ENCODE peak calls at places on chromosomes 13 and 19, in seven cellular contexts. One of them, this sample, is unnamed. For H3K4me1, the result is how much of the 10 kb centered on the place peaks cover.

GRCh38 chr19:54684537-54684936 is 21.8 kb downstream of the LILRB4 start:
- DNase-seq in lower lobe of right lung: no peak
- DNase-seq in GM23338: peak
- DNase-seq in ovary: no peak
- DNase-seq in thyroid gland: no peak
- DNase-seq in PC-3: peak
- DNase-seq in IMR-90: no peak
- DNase-seq in this sample: no peak

GRCh38 chr19:4694211-4694987 is 24.3 kb upstream of the MYDGF start:
- DNase-seq in GM23338: no peak
- DNase-seq in PC-3: peak
- DNase-seq in lower lobe of right lung: no peak
- DNase-seq in ovary: no peak
- DNase-seq in thyroid gland: peak
- DNase-seq in IMR-90: peak
- DNase-seq in this sample: peak

GRCh38 chr13:75226755-75227435 is 255.1 kb downstream of the TBC1D4 start:
- DNase-seq in thyroid gland: peak
- DNase-seq in GM23338: no peak
- DNase-seq in PC-3: peak
- DNase-seq in IMR-90: peak
- DNase-seq in ovary: no peak
- DNase-seq in lower lobe of right lung: no peak
- DNase-seq in this sample: peak

GRCh38 chr19:45442408-45442926 is 18.8 kb upstream of the ERCC1 start:
- DNase-seq in ovary: no peak
- DNase-seq in GM23338: no peak
- DNase-seq in thyroid gland: no peak
- DNase-seq in lower lobe of right lung: no peak
- DNase-seq in PC-3: no peak
- DNase-seq in IMR-90: no peak
- DNase-seq in this sample: no peak

GRCh38 chr19:15264061-15264932 is 32.0 kb upstream of the EPHX3 start:
- DNase-seq in IMR-90: peak
- DNase-seq in PC-3: peak
- DNase-seq in lower lobe of right lung: peak
- DNase-seq in thyroid gland: peak
- DNase-seq in GM23338: peak
- DNase-seq in ovary: peak
- DNase-seq in this sample: peak

GRCh38 chr19:7391218-7391670 is 42.5 kb downstream of the ARHGEF18 start:
- DNase-seq in IMR-90: peak
- DNase-seq in GM23338: no peak
- DNase-seq in lower lobe of right lung: no peak
- DNase-seq in ovary: no peak
- DNase-seq in PC-3: peak
- DNase-seq in thyroid gland: no peak
- DNase-seq in this sample: peak

GRCh38 chr13:48976677-48977625 is 1.2 kb downstream of the FNDC3A start:
- DNase-seq in lower lobe of right lung: no peak
- DNase-seq in GM23338: no peak
- DNase-seq in IMR-90: no peak
- DNase-seq in ovary: no peak
- DNase-seq in PC-3: peak
- DNase-seq in thyroid gland: peak
- DNase-seq in this sample: peak

GRCh38 chr19:46478356-46478986 is 7.1 kb upstream of the PNMA8A start:
- DNase-seq in lower lobe of right lung: no peak
- DNase-seq in GM23338: peak
- DNase-seq in PC-3: no peak
- DNase-seq in IMR-90: peak
- DNase-seq in thyroid gland: no peak
- DNase-seq in ovary: no peak
- DNase-seq in this sample: peak

GRCh38 chr13:22812793-22813192 is 368.0 kb upstream of the SGCG start:
- DNase-seq in GM23338: no peak
- DNase-seq in thyroid gland: peak
- DNase-seq in PC-3: no peak
- DNase-seq in IMR-90: no peak
- DNase-seq in ovary: no peak
- DNase-seq in lower lobe of right lung: no peak
- DNase-seq in this sample: no peak

GRCh38 chr13:99028890-99029289 is 51.0 kb upstream of the DOCK9 start:
- DNase-seq in thyroid gland: no peak
- DNase-seq in PC-3: no peak
- DNase-seq in lower lobe of right lung: no peak
- DNase-seq in ovary: no peak
- DNase-seq in IMR-90: no peak
- DNase-seq in GM23338: peak
- DNase-seq in this sample: no peak

GRCh38 chr19:14416743-14417214 is 2.4 kb downstream of the DDX39A start:
- DNase-seq in PC-3: no peak
- DNase-seq in lower lobe of right lung: no peak
- DNase-seq in IMR-90: no peak
- DNase-seq in thyroid gland: no peak
- DNase-seq in ovary: no peak
- DNase-seq in GM23338: no peak
- DNase-seq in this sample: no peak

GRCh38 chr13:36807616-36808015 is 11.4 kb upstream of the RFXAP start:
- DNase-seq in ovary: no peak
- DNase-seq in lower lobe of right lung: no peak
- DNase-seq in IMR-90: no peak
- DNase-seq in GM23338: no peak
- DNase-seq in PC-3: peak
- DNase-seq in thyroid gland: no peak
- DNase-seq in this sample: no peak

GRCh38 chr13:90594694-90595093 is 752.8 kb upstream of the MIR17HG start:
- DNase-seq in lower lobe of right lung: no peak
- DNase-seq in GM23338: no peak
- DNase-seq in IMR-90: peak
- DNase-seq in ovary: no peak
- DNase-seq in thyroid gland: no peak
- DNase-seq in PC-3: peak
- DNase-seq in this sample: peak

GRCh38 chr19:3387645-3388589 is 21.5 kb downstream of the NFIC start:
- DNase-seq in lower lobe of right lung: peak
- DNase-seq in thyroid gland: peak
- DNase-seq in ovary: peak
- DNase-seq in PC-3: no peak
- DNase-seq in GM23338: no peak
- DNase-seq in IMR-90: peak
- DNase-seq in this sample: peak

GRCh38 chr13:102902789-102903347 is 57.0 kb downstream of the ERCC5 start:
- DNase-seq in lower lobe of right lung: no peak
- DNase-seq in IMR-90: no peak
- DNase-seq in GM23338: peak
- DNase-seq in ovary: no peak
- DNase-seq in thyroid gland: no peak
- DNase-seq in PC-3: no peak
- DNase-seq in this sample: no peak

GRCh38 chr19:20558011-20558410 is 7.6 kb downstream of the ZNF737 start:
- DNase-seq in ovary: no peak
- DNase-seq in PC-3: no peak
- DNase-seq in lower lobe of right lung: no peak
- DNase-seq in IMR-90: no peak
- DNase-seq in GM23338: peak
- DNase-seq in thyroid gland: peak
- DNase-seq in this sample: no peak

GRCh38 chr19:3518669-3519068 is 12.6 kb downstream of the FZR1 start:
- DNase-seq in PC-3: no peak
- DNase-seq in GM23338: no peak
- DNase-seq in thyroid gland: no peak
- DNase-seq in ovary: no peak
- DNase-seq in lower lobe of right lung: no peak
- DNase-seq in IMR-90: no peak
- DNase-seq in this sample: no peak

GRCh38 chr19:35869327-35870123 is 1.2 kb downstream of the APLP1 start:
- DNase-seq in PC-3: peak
- DNase-seq in lower lobe of right lung: peak
- DNase-seq in ovary: peak
- DNase-seq in IMR-90: peak
- DNase-seq in GM23338: peak
- DNase-seq in thyroid gland: peak
- DNase-seq in this sample: peak

GRCh38 chr13:69418319-69418718 is 689.3 kb upstream of the ATXN8OS start:
- DNase-seq in GM23338: peak
- DNase-seq in IMR-90: no peak
- DNase-seq in ovary: no peak
- DNase-seq in PC-3: no peak
- DNase-seq in lower lobe of right lung: no peak
- DNase-seq in thyroid gland: no peak
- DNase-seq in this sample: no peak

GRCh38 chr13:27055501-27055900 is 116.1 kb downstream of the USP12 start:
- DNase-seq in thyroid gland: no peak
- DNase-seq in ovary: no peak
- DNase-seq in GM23338: no peak
- DNase-seq in IMR-90: no peak
- DNase-seq in PC-3: no peak
- DNase-seq in lower lobe of right lung: no peak
- DNase-seq in this sample: no peak

GRCh38 chr13:93967286-93967685 is 512.2 kb downstream of the DCT start:
- DNase-seq in thyroid gland: no peak
- DNase-seq in lower lobe of right lung: no peak
- DNase-seq in IMR-90: no peak
- DNase-seq in GM23338: no peak
- DNase-seq in ovary: no peak
- DNase-seq in PC-3: no peak
- DNase-seq in this sample: no peak

GRCh38 chr13:111210082-111210481 is 95.0 kb downstream of the ARHGEF7 start:
- DNase-seq in ovary: no peak
- DNase-seq in lower lobe of right lung: no peak
- DNase-seq in PC-3: no peak
- DNase-seq in thyroid gland: no peak
- DNase-seq in GM23338: no peak
- DNase-seq in IMR-90: no peak
- DNase-seq in this sample: no peak

GRCh38 chr19:21321134-21321533 is 8.1 kb downstream of the ZNF708 start:
- DNase-seq in lower lobe of right lung: no peak
- DNase-seq in PC-3: no peak
- DNase-seq in GM23338: no peak
- DNase-seq in thyroid gland: no peak
- DNase-seq in IMR-90: no peak
- DNase-seq in ovary: no peak
- DNase-seq in this sample: peak

GRCh38 chr19:47740866-47741519 is 4.4 kb upstream of the NOP53 start:
- DNase-seq in thyroid gland: no peak
- DNase-seq in GM23338: no peak
- DNase-seq in IMR-90: no peak
- DNase-seq in PC-3: no peak
- DNase-seq in lower lobe of right lung: no peak
- DNase-seq in ovary: peak
- DNase-seq in this sample: no peak

GRCh38 chr19:47749326-47749725 is 4.0 kb downstream of the NOP53 start:
- DNase-seq in PC-3: no peak
- DNase-seq in ovary: no peak
- DNase-seq in GM23338: no peak
- DNase-seq in thyroid gland: no peak
- DNase-seq in IMR-90: no peak
- DNase-seq in lower lobe of right lung: no peak
- DNase-seq in this sample: no peak

GRCh38 chr19:47742636-47743035 is 2.7 kb upstream of the NOP53 start:
- DNase-seq in PC-3: no peak
- DNase-seq in ovary: no peak
- DNase-seq in IMR-90: no peak
- DNase-seq in thyroid gland: no peak
- DNase-seq in GM23338: peak
- DNase-seq in lower lobe of right lung: no peak
- DNase-seq in this sample: no peak

GRCh38 chr19:47741544-47742125 is 3.7 kb upstream of the NOP53 start:
- DNase-seq in IMR-90: no peak
- DNase-seq in GM23338: no peak
- DNase-seq in ovary: no peak
- DNase-seq in PC-3: no peak
- DNase-seq in thyroid gland: no peak
- DNase-seq in lower lobe of right lung: no peak
- DNase-seq in this sample: no peak

GRCh38 chr19:47745010-47745901 is at the start of gene NOP53:
- DNase-seq in ovary: peak
- DNase-seq in thyroid gland: peak
- DNase-seq in lower lobe of right lung: peak
- DNase-seq in GM23338: peak
- DNase-seq in IMR-90: peak
- DNase-seq in PC-3: peak
- DNase-seq in this sample: peak
- TF ChIP-seq CTCF in ovary: no peak
- TF ChIP-seq CTCF in thyroid gland: no peak
- TF ChIP-seq CTCF in lower lobe of right lung: no peak
- TF ChIP-seq CTCF in GM23338: no peak
- TF ChIP-seq CTCF in IMR-90: no peak
- TF ChIP-seq CTCF in PC-3: no peak
- TF ChIP-seq CTCF in this sample: no peak

DNA sequence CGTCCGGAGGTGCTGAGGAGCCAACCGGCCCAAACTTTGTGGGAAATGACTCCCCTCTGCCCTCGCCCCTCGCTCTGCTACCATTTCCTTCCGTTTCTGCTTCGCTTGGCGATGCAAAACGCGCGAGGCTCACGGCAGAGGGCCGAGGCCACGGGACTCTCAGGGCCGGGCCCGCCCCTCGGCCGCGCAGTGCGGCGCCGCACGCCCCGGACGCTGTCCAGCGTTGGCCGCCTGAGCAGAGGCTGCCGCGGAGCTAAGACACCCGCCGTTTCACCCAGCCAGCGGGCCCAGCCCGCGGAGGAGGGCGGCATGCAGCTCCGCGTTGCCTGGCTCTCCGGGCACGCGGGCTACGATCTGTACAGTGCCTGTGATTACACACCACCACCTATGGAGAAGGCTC is 2.1 kb upstream of the ZNF578 start:
- DNase-seq in lower lobe of right lung: no peak
- DNase-seq in GM23338: no peak
- DNase-seq in thyroid gland: no peak
- DNase-seq in PC-3: no peak
- DNase-seq in IMR-90: no peak
- DNase-seq in ovary: no peak
- DNase-seq in this sample: no peak
- H3K4me1 ChIP-seq in lower lobe of right lung: under half
- H3K4me1 ChIP-seq in GM23338: under half
- H3K4me1 ChIP-seq in thyroid gland: under half
- H3K4me1 ChIP-seq in PC-3: under half
- H3K4me1 ChIP-seq in IMR-90: under half
- H3K4me1 ChIP-seq in ovary: under half
- H3K4me1 ChIP-seq in this sample: under half

DNA sequence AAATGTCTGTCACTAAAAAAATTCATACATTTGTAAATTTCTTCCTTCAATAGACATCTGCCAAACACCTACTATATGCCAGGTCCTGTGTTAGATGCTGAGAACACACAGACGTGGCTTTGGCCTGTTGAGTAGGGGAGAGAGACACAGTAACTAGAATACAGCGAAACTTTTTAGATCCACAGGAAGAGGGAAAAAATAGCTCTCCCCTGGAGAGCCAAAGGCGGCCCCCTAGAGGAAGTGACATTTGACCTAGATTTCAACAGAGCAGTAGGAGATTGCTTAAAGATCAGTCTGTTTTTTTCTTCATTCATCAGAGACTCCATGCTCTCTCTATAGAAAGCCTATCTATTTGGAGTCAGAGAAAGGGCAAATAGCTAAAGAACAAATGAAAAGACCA is 11.3 kb downstream of the LCP1 start:
- DNase-seq in PC-3: no peak
- DNase-seq in GM23338: peak
- DNase-seq in IMR-90: no peak
- DNase-seq in lower lobe of right lung: no peak
- DNase-seq in ovary: no peak
- DNase-seq in thyroid gland: no peak
- DNase-seq in this sample: no peak
- TF ChIP-seq CTCF in PC-3: no peak
- TF ChIP-seq CTCF in GM23338: peak
- TF ChIP-seq CTCF in IMR-90: no peak
- TF ChIP-seq CTCF in lower lobe of right lung: no peak
- TF ChIP-seq CTCF in ovary: no peak
- TF ChIP-seq CTCF in thyroid gland: no peak
- TF ChIP-seq CTCF in this sample: no peak

GRCh38 chr13:85379991-85380390 is 419.2 kb downstream of the SLITRK6 start:
- DNase-seq in GM23338: no peak
- DNase-seq in thyroid gland: no peak
- DNase-seq in ovary: no peak
- DNase-seq in lower lobe of right lung: no peak
- DNase-seq in IMR-90: no peak
- DNase-seq in PC-3: no peak
- DNase-seq in this sample: no peak
- H3K4me1 ChIP-seq in GM23338: under half
- H3K4me1 ChIP-seq in thyroid gland: under half
- H3K4me1 ChIP-seq in ovary: under half
- H3K4me1 ChIP-seq in lower lobe of right lung: under half
- H3K4me1 ChIP-seq in IMR-90: under half
- H3K4me1 ChIP-seq in PC-3: under half
- H3K4me1 ChIP-seq in this sample: under half